ENCODE peak calls at places on chromosomes 6 and 20, in six cellular contexts. D is small intestine, S is GM23248, P is ascending aorta, C is neural progenitor cell, K is uterus. R is an unnamed sample.
A peak's percentile ranks its signal among the peaks of the same experiment; 100 is the strongest.

GRCh38 chr6:169802790-169803189 is 51.4 kb downstream of the ERMARD start:
- DNase-seq in D (no peak), S (no peak), P (no peak), C (no peak), K (no peak), R (no peak)

GRCh38 chr6:10390495-10391298 is 24.2 kb downstream of the TFAP2A start:
- DNase-seq in D (no peak), S (no peak), P (no peak), C (peak; percentile 44), K (no peak), R (no peak)

GRCh38 chr6:107290491-107290890 is 168.9 kb downstream of the PDSS2 start:
- DNase-seq in D (no peak), S (no peak), P (no peak), C (no peak), K (no peak), R (no peak)

GRCh38 chr6:12353731-12354130 is 63.6 kb downstream of the EDN1 start:
- DNase-seq in D (no peak), S (peak; percentile 17), P (no peak), C (no peak), K (no peak), R (no peak)

GRCh38 chr20:45890077-45890996 is 671 bp downstream of the NEURL2 start:
- DNase-seq in D (peak; percentile 74), S (peak; percentile 83), P (no peak), C (peak; percentile 92), K (peak; percentile 84), R (peak; percentile 36)

GRCh38 chr6:99813565-99813964 is 180.5 kb downstream of the MCHR2 start:
- DNase-seq in D (no peak), S (no peak), P (no peak), C (no peak), K (no peak), R (no peak)

GRCh38 chr20:6069669-6070068 is 15.8 kb upstream of the LRRN4 start:
- DNase-seq in D (no peak), S (no peak), P (no peak), C (no peak), K (no peak), R (no peak)

GRCh38 chr6:52552278-52552643 is 24.6 kb downstream of the TRAM2 start:
- DNase-seq in D (no peak), S (no peak), P (no peak), C (no peak), K (no peak), R (no peak)

GRCh38 chr20:6731951-6732580 is 35.4 kb upstream of the BMP2 start:
- DNase-seq in D (no peak), S (no peak), P (no peak), C (no peak), K (peak; percentile 73), R (peak; percentile 6)

GRCh38 chr6:36788768-36789167 is 50.5 kb downstream of the CPNE5 start:
- DNase-seq in D (no peak), S (peak; percentile 59), P (no peak), C (no peak), K (no peak), R (no peak)

GRCh38 chr20:54950285-54950684 is 474.9 kb downstream of the DOK5 start:
- DNase-seq in D (no peak), S (no peak), P (no peak), C (no peak), K (no peak), R (no peak)
- H3K27ac ChIP-seq in D (no peak overlapping the region), S (no peak overlapping the region), P (no peak overlapping the region), C (no peak overlapping the region), K (no peak overlapping the region), R (no peak overlapping the region)

GRCh38 chr20:829531-829930 is 4.0 kb upstream of the FAM110A start:
- DNase-seq in D (no peak), S (peak; percentile 57), P (no peak), C (no peak), K (no peak), R (no peak)
- H3K27ac ChIP-seq in D (no peak overlapping the region), S (peak overlapping the region; percentile 95), P (no peak overlapping the region), C (no peak overlapping the region), K (no peak overlapping the region), R (no peak overlapping the region)

DNA sequence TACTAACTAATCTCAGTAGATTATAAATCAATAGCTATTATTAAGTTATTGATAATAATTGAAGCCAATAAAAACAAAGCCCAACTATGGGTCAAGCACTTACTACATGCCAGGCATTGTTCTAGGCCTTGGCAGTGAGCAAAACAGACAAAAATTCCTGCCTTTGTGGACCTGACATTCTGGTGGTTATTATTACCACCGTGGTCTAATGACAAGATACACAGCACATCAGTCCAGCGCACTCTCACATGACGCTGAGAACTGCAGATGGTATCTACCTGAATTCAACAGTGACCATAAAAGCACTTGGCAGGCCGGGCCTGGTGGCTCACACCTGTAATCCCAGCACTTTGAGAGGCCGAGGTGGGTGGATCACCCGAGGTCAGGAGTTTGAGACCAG is 121.4 kb downstream of the ZMYND8 start:
- DNase-seq in D (no peak), S (no peak), P (no peak), C (no peak), K (no peak), R (no peak)
- H3K27ac ChIP-seq in D (no peak overlapping the region), S (no peak overlapping the region), P (no peak overlapping the region), C (no peak overlapping the region), K (no peak overlapping the region), R (no peak overlapping the region)

GRCh38 chr20:41607791-41608190 is 10.4 kb downstream of the CHD6 start:
- DNase-seq in D (no peak), S (no peak), P (no peak), C (no peak), K (no peak), R (no peak)
- H3K27ac ChIP-seq in D (no peak overlapping the region), S (no peak overlapping the region), P (no peak overlapping the region), C (no peak overlapping the region), K (no peak overlapping the region), R (no peak overlapping the region)

DNA sequence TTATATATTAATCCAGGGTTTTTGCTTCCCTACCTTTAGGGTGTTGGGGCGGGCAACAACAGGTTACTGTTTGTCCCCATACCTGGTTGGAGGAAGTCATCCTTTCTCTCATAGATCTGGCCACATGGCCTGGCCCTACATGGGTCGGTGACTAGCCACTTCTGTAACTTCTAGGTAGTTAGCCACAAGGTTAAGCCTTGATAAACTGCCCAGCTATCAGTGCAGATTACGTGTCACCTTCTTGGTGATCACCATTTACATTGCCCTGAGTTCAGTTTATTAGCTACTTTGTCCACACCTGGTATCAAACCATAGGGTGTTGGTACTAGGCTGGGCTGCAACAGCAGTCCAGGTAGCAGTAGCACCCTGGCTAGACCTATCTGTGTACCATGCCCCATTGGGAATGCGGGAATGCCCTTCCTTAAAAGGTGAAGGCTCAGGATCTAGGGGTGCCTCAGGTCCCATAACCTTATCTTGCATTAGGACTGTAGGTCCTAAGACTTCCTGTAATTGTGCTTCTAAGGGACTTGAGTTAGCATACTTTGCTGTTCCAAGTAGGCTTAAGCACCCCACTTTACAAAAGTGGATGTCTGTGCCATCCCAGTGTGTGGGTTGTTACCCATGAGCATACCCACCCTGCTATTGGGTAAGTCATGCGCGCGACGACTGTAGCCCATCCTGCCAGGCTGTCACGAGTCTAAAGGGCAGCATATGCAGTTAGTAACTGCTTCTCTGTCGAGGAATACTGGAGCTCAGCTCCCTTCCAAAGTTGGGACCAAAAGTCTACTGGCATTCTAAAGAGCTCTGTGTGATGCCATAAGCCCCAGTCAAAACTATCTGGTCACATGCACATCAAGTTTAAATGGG is 5.2 kb downstream of the ZKSCAN3 start:
- DNase-seq in D (peak; percentile 15), S (no peak), P (no peak), C (no peak), K (no peak), R (no peak)
- H3K27ac ChIP-seq in D (peak overlapping the region; percentile 81), S (peak overlapping the region; percentile 74), P (peak overlapping the region; percentile 76), C (no peak overlapping the region), K (peak overlapping the region; percentile 90), R (peak overlapping the region; percentile 59)

GRCh38 chr6:149566372-149567193 is at the start of gene GINM1:
- DNase-seq in D (peak; percentile 54), S (peak; percentile 72), P (no peak), C (peak; percentile 75), K (peak; percentile 47), R (no peak)

GRCh38 chr6:149567194-149567586 is 1.0 kb downstream of the GINM1 start:
- DNase-seq in D (no peak), S (no peak), P (no peak), C (no peak), K (no peak), R (no peak)

GRCh38 chr6:149563928-149564325 is 2.2 kb upstream of the GINM1 start:
- DNase-seq in D (no peak), S (no peak), P (no peak), C (no peak), K (no peak), R (no peak)

GRCh38 chr6:149567846-149568585 is 1.8 kb downstream of the GINM1 start:
- DNase-seq in D (no peak), S (no peak), P (no peak), C (no peak), K (no peak), R (no peak)

DNA sequence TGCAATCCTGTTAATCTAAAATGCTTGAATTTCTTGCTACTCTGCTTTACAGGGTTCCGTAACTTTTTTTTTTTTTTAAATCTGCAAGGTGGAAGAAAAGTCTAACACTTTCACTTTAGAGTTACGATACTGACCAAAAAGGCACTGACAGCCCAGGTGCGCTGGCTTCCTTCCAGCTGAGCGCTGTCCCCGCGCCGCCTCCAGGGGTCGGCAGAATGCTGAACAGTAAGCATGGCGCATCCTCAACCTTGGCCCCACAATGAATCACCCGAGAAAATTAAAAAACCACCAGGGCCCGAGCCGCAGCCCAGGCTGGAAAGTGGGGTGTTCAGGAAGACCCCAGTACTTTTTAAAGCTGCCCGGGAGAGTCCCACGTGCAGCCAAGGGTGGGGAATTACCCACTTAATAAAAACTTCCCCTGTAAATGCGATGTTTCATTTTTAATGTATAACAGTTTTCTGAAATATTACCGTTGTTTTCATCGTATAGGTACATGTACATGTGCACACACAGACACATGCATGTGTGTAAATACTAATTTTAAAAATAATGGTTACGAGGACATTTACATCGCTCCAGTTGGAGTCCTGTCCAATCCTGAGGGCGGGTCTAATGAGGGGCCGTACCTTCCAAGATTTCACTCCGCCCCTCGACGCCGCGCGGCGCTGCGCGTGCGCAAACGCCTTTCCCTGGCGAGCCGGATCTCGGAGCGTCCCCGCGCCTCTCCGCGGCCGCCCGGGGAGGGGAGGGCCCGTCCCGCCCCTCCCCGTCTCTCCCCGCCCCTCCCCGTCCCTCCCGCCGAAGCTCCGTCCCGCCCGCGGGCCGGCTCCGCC is 420 bp upstream of the GINM1 start:
- DNase-seq in D (peak; percentile 96), S (peak; percentile 97), P (peak; percentile 70), C (peak; percentile 96), K (peak; percentile 97), R (peak; percentile 79)
- H3K27ac ChIP-seq in D (peak overlapping the region; percentile 92), S (peak overlapping the region; percentile 80), P (peak overlapping the region; percentile 92), C (no peak overlapping the region), K (peak overlapping the region; percentile 99), R (peak overlapping the region; percentile 90)

GRCh38 chr6:15206887-15207286 is 39.0 kb upstream of the JARID2 start:
- DNase-seq in D (no peak), S (no peak), P (no peak), C (no peak), K (no peak), R (no peak)
- H3K27ac ChIP-seq in D (no peak overlapping the region), S (peak overlapping the region; percentile 78), P (no peak overlapping the region), C (no peak overlapping the region), K (no peak overlapping the region), R (no peak overlapping the region)